ENCODE peak calls at places on chromosomes 1 and 21, in six cellular contexts. F, E, V, Z, Y and X are unnamed samples.
A peak's percentile ranks its signal among the peaks of the same experiment; 100 is the strongest.

GRCh38 chr21:14773777-14774345 is 227.7 kb upstream of the SAMSN1 start:
- DNase-seq in V (peak; percentile 82), E (no peak), Y (no peak), F (peak; percentile 68), Z (peak; percentile 30), X (no peak)

GRCh38 chr1:20102875-20103274 is 16.5 kb downstream of the PLA2G2D start:
- DNase-seq in V (no peak), Z (no peak), E (no peak), Y (no peak), F (no peak), X (no peak)

GRCh38 chr1:177779325-177779965 is 190.4 kb downstream of the SEC16B start:
- DNase-seq in E (no peak), F (no peak), V (peak; percentile 57), Z (no peak), Y (no peak), X (no peak)

GRCh38 chr1:51192213-51192843 is 43.7 kb upstream of the RNF11 start:
- DNase-seq in Y (no peak), E (no peak), Z (peak; percentile 34), V (peak; percentile 76), F (peak; percentile 66), X (no peak)

GRCh38 chr1:195550071-195550862 is 1058.0 kb downstream of the KCNT2 start:
- DNase-seq in Y (no peak), Z (no peak), E (no peak), V (no peak), F (no peak), X (no peak)

GRCh38 chr1:228346731-228347130 is 59.9 kb downstream of the TRIM11 start:
- DNase-seq in Z (no peak), E (no peak), V (no peak), F (no peak), Y (no peak), X (no peak)

GRCh38 chr1:187413770-187414169 is 585.0 kb downstream of the PLA2G4A start:
- DNase-seq in E (no peak), V (no peak), Y (no peak), Z (no peak), F (no peak), X (no peak)

GRCh38 chr1:8913457-8913856 is 32.2 kb upstream of the CA6 start:
- DNase-seq in Y (no peak), F (no peak), V (no peak), E (no peak), Z (peak; percentile 86), X (no peak)

GRCh38 chr1:182198006-182198605 is 136.6 kb upstream of the ZNF648 start:
- DNase-seq in Z (no peak), F (no peak), Y (no peak), E (no peak), V (no peak), X (no peak)

GRCh38 chr1:56908619-56909340 is 54.2 kb downstream of the C8A start:
- DNase-seq in Z (peak; percentile 82), Y (no peak), E (no peak), V (no peak), F (no peak), X (no peak)

GRCh38 chr1:115293899-115294298 is 44.1 kb downstream of the NGF start:
- DNase-seq in Z (no peak), V (no peak), E (no peak), Y (no peak), F (no peak), X (no peak)

GRCh38 chr1:87045757-87046422 is 131.5 kb downstream of the HS2ST1 start:
- DNase-seq in Z (no peak), F (no peak), Y (no peak), E (no peak), V (no peak), X (no peak)

GRCh38 chr1:180630408-180631196 is 1.2 kb upstream of the XPR1 start:
- DNase-seq in Y (no peak), V (no peak), E (no peak), Z (no peak), F (no peak), X (no peak)

GRCh38 chr21:28138272-28138671 is 854.4 kb downstream of the LTN1 start:
- DNase-seq in Z (no peak), F (no peak), Y (no peak), V (no peak), E (no peak), X (no peak)

GRCh38 chr21:14878971-14879370 is 185.8 kb downstream of the NRIP1 start:
- DNase-seq in Z (peak; percentile 95), E (no peak), Y (no peak), F (no peak), V (no peak), X (no peak)

GRCh38 chr1:147785794-147786506 is 25.5 kb upstream of the GJA5 start:
- DNase-seq in E (no peak), Y (no peak), V (no peak), F (no peak), Z (no peak), X (no peak)

GRCh38 chr1:27616441-27616840 is 12.5 kb upstream of the AHDC1 start:
- DNase-seq in Y (no peak), V (no peak), F (no peak), E (no peak), Z (no peak), X (no peak)

GRCh38 chr1:87805661-87806376 is 477.1 kb downstream of the LMO4 start:
- DNase-seq in Z (peak; percentile 27), F (no peak), Y (no peak), V (no peak), E (no peak), X (no peak)

GRCh38 chr1:210527091-210527490 is 198.4 kb downstream of the HHAT start:
- DNase-seq in E (no peak), Z (no peak), V (no peak), Y (no peak), F (no peak), X (no peak)

GRCh38 chr1:177825276-177825903 is 144.5 kb downstream of the SEC16B start:
- DNase-seq in F (no peak), Z (no peak), V (no peak), E (no peak), Y (no peak), X (no peak)

GRCh38 chr1:223492044-223492443 is 98.8 kb downstream of the CCDC185 start:
- DNase-seq in Y (no peak), Z (no peak), V (no peak), F (no peak), E (no peak), X (no peak)

GRCh38 chr1:223494926-223495645 is 101.9 kb downstream of the CCDC185 start:
- DNase-seq in Z (no peak), Y (no peak), V (no peak), F (no peak), E (no peak), X (no peak)

GRCh38 chr1:223500560-223501425 is 107.6 kb downstream of the CCDC185 start:
- DNase-seq in Z (no peak), Y (no peak), E (no peak), F (no peak), V (no peak), X (no peak)

GRCh38 chr1:223496883-223497282 is 103.7 kb downstream of the CCDC185 start:
- DNase-seq in Y (no peak), Z (no peak), V (no peak), F (no peak), E (no peak), X (no peak)
- TF ChIP-seq TAF1 in Y (no peak), Z (no peak), V (no peak), F (no peak), E (no peak), X (no peak)

GRCh38 chr1:32500387-32501209 is 35.7 kb downstream of the ZBTB8B start:
- DNase-seq in F (peak; percentile 83), E (no peak), Y (peak; percentile 67), V (peak; percentile 80), Z (no peak), X (peak; percentile 68)
- TF ChIP-seq POLR2AphosphoS5 in F (no peak), E (no peak), Y (no peak), V (peak; percentile 76), Z (no peak), X (no peak)

GRCh38 chr1:220528679-220529529 is 968 bp downstream of the MARK1 start:
- DNase-seq in Z (no peak), V (peak; percentile 83), F (no peak), E (no peak), Y (no peak), X (no peak)

GRCh38 chr1:220529530-220529920 is 1.6 kb downstream of the MARK1 start:
- DNase-seq in F (no peak), Y (no peak), V (no peak), E (no peak), Z (no peak), X (no peak)

GRCh38 chr1:220526294-220526693 is 1.6 kb upstream of the MARK1 start:
- DNase-seq in Z (peak; percentile 10), E (no peak), V (no peak), F (no peak), Y (no peak), X (no peak)

GRCh38 chr1:220528049-220528678 is at the start of gene MARK1:
- DNase-seq in E (no peak), Y (peak; percentile 50), Z (no peak), F (peak; percentile 20), V (peak; percentile 70), X (peak; percentile 43)

DNA sequence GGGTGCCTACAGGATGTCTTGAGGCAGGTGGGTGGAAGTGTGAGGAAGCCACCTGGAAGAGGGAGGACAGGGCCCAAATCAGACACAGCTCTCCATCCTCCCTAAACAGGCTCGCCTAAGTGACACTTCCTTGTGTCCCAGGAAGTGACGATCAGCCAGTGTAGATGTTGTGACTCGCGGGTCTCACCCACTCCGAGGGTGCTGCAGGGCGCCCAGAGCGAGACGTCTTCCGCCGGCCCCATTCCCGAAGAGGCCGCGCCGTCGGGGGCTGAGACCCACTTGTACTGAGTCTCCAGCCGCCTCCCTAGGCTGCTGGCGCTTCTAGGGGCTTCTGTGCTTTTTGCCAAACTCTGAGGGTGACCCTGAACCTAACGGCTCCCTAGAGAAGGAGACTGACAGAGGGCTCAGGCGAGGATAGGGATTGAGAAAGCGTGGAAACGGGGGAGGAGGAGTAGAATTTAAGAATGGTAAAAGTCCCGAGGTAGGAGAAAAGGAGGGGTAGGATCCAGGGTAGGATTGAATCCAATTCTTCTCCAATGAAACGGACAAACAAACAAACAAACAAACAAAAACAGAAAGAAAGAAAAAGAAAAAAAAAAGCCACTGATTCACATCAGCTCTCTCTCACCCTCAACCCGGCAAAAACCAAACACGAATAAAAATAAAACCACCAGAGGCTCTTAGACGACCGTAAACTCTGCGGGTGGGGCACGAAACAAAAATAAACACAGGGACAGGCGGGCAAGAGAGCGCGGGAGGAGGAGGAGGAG is 472 bp upstream of the MARK1 start:
- DNase-seq in V (peak; percentile 58), Z (no peak), F (no peak), Y (no peak), E (no peak), X (no peak)
- TF ChIP-seq POLR2A in V (no peak), Z (no peak), F (no peak), Y (peak; percentile 65), E (no peak), X (no peak)

DNA sequence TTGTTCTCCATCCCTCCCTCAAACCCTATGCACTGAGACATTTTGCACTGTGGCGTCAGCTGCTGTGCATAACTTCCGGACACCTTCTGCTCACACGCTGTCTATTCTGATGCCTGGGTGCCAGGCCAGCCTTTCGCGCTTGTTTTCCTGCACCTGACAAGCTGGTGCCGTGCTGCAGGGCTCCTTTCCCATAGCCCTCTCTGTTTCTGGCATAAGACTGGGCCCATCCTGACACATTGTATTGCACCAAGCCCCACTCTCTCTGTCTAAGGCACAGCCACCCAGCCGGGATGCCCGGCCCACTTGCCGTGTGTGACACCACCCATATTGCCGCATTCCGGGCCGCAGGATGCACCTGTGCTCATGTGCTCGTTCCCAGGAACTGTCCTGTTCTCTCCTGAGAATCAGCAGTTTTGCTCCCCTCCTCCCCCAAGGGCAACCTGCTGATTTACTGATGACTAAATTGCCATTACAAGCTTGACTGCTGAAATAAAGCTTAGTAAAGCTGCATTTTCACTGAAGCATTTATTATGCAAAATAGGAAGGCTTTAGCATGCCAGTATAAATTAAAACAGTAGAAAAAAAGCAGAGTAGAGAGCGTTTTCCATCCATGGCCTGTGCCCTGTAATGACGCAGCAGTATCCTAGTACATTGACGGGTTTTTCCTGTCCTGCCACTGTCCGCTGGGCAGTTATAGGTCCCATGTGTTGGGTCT is 88.0 kb downstream of the CD247 start:
- DNase-seq in Z (no peak), Y (no peak), F (no peak), E (no peak), V (peak; percentile 68), X (no peak)
- TF ChIP-seq TAF1 in Z (no peak), Y (no peak), F (no peak), E (no peak), V (no peak), X (no peak)